ENCODE peak calls at places on chromosomes 13 and 19, in ten cellular contexts. S is lower leg skin, Z is suprapubic skin, K is body of pancreas, D is heart left ventricle, X is esophagus squamous epithelium, V is K562, R is A549, Y is IMR-90, A is uterus. B is an unnamed sample.

GRCh38 chr13:98959775-98960325 is 18.0 kb downstream of the DOCK9 start:
- DNase-seq in D (no peak), Y (no peak), S (no peak), K (no peak), R (no peak), X (no peak), Z (no peak), V (no peak), A (no peak), B (no peak)

GRCh38 chr13:25943666-25944065 is 108.2 kb downstream of the SHISA2 start:
- DNase-seq in Z (no peak), K (peak), X (no peak), V (no peak), S (no peak), Y (no peak), A (no peak), R (no peak), D (no peak), B (no peak)

GRCh38 chr19:38736413-38737280 is 7.6 kb downstream of the CAPN12 start:
- DNase-seq in K (peak), R (peak), X (no peak), Z (peak), D (peak), V (peak), A (peak), Y (no peak), S (peak), B (no peak)

GRCh38 chr13:60286707-60287106 is 110.3 kb upstream of the TDRD3 start:
- DNase-seq in V (no peak), Y (no peak), R (no peak), A (no peak), K (no peak), D (no peak), X (no peak), S (no peak), Z (no peak), B (no peak)

GRCh38 chr19:56660381-56661105 is 11.0 kb downstream of the ZNF835 start:
- DNase-seq in X (no peak), S (no peak), Z (no peak), K (peak), R (no peak), V (no peak), A (no peak), Y (no peak), D (peak), B (peak)

GRCh38 chr19:38793186-38793585 is 4.2 kb downstream of the LGALS7B start:
- DNase-seq in R (no peak), S (no peak), D (no peak), Y (peak), V (no peak), X (no peak), A (no peak), K (no peak), Z (no peak), B (no peak)

GRCh38 chr13:52833261-52833660 is 15.2 kb downstream of the PCDH8 start:
- DNase-seq in X (no peak), Y (no peak), S (no peak), D (no peak), Z (no peak), A (no peak), V (no peak), R (no peak), K (no peak), B (no peak)

GRCh38 chr19:55319786-55320185 is 5.4 kb downstream of the TMEM150B start:
- DNase-seq in X (no peak), Y (peak), A (no peak), K (peak), D (no peak), Z (no peak), V (peak), R (no peak), S (no peak), B (peak)

GRCh38 chr19:28196961-28197360 is 1016.0 kb downstream of the UQCRFS1 start:
- DNase-seq in D (no peak), S (no peak), A (no peak), Y (no peak), Z (no peak), V (no peak), R (no peak), K (no peak), X (no peak), B (no peak)

GRCh38 chr13:20825476-20825875 is 51.7 kb upstream of the EEF1AKMT1 start:
- DNase-seq in A (no peak), S (no peak), X (no peak), D (no peak), K (no peak), R (no peak), V (no peak), Z (no peak), Y (peak), B (no peak)

GRCh38 chr19:55519461-55520311 is 17.2 kb downstream of the SBK2 start:
- DNase-seq in D (no peak), A (no peak), V (no peak), S (no peak), K (no peak), Y (peak), X (no peak), Z (no peak), R (peak), B (peak)

GRCh38 chr13:19632915-19633339 is 532 bp upstream of the MPHOSPH8 start:
- DNase-seq in X (no peak), D (no peak), A (no peak), Z (no peak), K (no peak), V (no peak), S (no peak), Y (no peak), R (no peak), B (no peak)

GRCh38 chr13:19634129-19634740 is 776 bp downstream of the MPHOSPH8 start:
- DNase-seq in S (peak), Y (peak), X (no peak), R (no peak), D (no peak), K (peak), Z (no peak), A (peak), V (no peak), B (no peak)

GRCh38 chr13:19633340-19634128 is at the start of gene MPHOSPH8:
- DNase-seq in V (peak), D (peak), A (peak), Y (peak), K (peak), S (peak), Z (peak), X (peak), R (peak), B (peak)
- TF ChIP-seq POLR2A in V (peak), D (peak), A (peak), Y (no peak), K (peak), S (peak), Z (peak), X (peak), R (peak), B (peak)

GRCh38 chr19:29842471-29843179 is 30.8 kb downstream of the CCNE1 start:
- DNase-seq in R (no peak), Y (no peak), Z (no peak), K (no peak), D (no peak), V (no peak), A (no peak), S (no peak), X (no peak), B (no peak)

GRCh38 chr19:29845576-29846176 is 33.9 kb downstream of the CCNE1 start:
- DNase-seq in Y (peak), S (peak), X (no peak), K (peak), V (peak), Z (no peak), R (peak), D (peak), A (peak), B (peak)

GRCh38 chr19:29841559-29842367 is 30.0 kb downstream of the CCNE1 start:
- DNase-seq in X (no peak), R (peak), Z (no peak), D (no peak), S (no peak), A (no peak), Y (peak), K (no peak), V (peak), B (peak)

GRCh38 chr19:29843180-29844051 is 31.6 kb downstream of the CCNE1 start:
- DNase-seq in V (peak), K (peak), A (no peak), Z (peak), R (no peak), D (peak), X (no peak), Y (no peak), S (peak), B (no peak)

DNA sequence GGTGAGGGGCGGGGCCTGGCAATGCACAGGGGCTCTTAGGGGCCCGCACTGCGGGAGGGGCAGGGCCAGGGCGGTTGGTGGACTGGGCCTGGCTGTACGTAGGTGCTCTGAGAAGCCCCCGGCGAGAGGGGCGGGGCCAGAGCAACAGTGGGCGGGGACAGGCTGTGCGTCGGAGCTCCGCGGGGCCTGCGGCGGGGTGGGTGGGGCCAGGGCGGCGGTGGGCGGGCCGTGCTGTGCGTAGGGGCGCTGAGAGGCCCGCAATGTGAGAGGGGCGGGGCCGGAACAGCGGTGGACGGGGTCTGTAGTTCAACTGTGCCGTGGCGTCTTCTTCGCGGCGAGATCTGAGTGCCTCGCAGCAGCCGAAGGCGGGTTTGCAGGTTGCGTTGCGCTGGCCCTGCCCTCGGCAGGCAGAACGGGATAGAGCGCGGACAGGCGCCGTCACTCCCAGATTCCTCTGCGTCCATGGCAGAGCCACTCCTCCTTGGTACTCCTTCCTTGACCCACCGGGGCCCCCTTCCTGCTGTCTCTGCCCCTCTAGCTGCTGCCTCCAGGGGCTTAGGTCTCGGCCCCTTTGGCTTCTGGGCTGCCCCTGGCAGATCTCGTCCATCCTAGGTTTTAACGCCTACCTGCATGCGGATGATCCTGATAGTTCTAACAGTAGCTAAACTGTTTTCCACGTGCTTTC is 33.2 kb downstream of the CCNE1 start:
- DNase-seq in D (peak), A (peak), K (peak), R (peak), S (peak), Y (peak), V (peak), Z (peak), X (peak), B (peak)
- TF ChIP-seq POLR2A in D (no peak), A (no peak), K (peak), R (peak), S (no peak), Y (no peak), V (peak), Z (no peak), X (no peak), B (peak)

GRCh38 chr19:2055871-2056809 is 5.1 kb upstream of the MKNK2 start:
- DNase-seq in V (no peak), S (peak), D (peak), A (peak), K (peak), Y (peak), Z (peak), R (no peak), X (no peak), B (no peak)
- TF ChIP-seq POLR2A in V (peak), S (no peak), D (no peak), A (peak), K (peak), Y (no peak), Z (no peak), R (peak), X (peak), B (peak)

DNA sequence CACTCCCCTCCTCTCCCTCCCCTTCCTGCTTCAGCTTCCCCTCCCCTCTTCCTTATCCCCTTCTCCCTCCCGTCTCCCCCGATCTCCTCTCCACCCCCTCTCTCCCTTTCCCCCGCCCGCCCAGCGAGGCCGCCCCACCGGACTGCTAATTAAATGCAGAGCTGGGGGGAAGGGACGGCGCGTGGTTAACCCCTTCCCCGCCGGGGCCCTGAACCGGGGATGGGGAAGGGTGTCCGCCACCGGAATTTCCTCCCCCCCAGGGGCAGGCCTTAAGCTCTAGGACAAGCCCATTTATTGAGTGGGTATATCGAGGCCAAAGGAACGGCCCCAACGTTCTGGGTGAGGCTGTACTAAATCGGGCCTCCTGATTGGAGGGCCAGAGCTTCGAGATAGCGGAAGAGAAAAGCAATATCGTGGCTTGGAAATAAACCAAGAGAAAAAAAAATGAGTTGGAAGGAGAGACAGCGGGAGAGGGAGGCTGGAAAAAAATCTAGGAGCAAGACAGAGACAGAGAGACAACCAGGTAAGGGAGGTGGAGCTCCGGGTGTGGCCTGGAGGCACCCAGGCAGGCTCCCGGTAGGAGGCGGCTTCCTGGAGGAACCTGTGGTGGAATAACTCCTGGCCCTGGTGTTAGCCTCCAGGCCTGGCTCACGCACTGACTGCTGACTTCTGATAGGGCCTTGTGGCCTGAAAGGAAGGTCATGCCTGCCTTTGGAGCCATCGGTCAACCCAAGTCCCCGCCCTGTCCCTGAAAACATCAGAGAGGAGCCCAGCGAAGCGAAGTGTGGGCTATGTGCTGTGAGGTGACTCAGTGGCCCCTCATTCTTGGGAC is 11.6 kb upstream of the JUND start:
- DNase-seq in V (peak), D (peak), A (peak), Y (peak), K (peak), R (peak), X (no peak), S (peak), Z (peak), B (peak)
- TF ChIP-seq POLR2A in V (peak), D (no peak), A (no peak), Y (no peak), K (no peak), R (no peak), X (no peak), S (no peak), Z (peak), B (peak)

B was measured in H54.